ENCODE peak calls at places on chromosomes 16 and 17, in seven cellular contexts. D is naive thymus-derived CD8-positive, alpha-beta T cell; I is activated CD4-positive, alpha-beta T cell treated with anti-CD3 and anti-CD28 coated beads for 24 hours; B is islet precursor cell; S is stimulated activated CD8-positive, alpha-beta memory T cell treated with anti-CD3 and anti-CD28 coated beads, Interleukin-7, amount 100 ng/mL, for 1 hour; V is EL; T is stomach. P is an unnamed sample.

GRCh38 chr16:1900452-1900774 is 17.8 kb downstream of the HS3ST6 start:
- DNase-seq in S (no peak), V (no peak), B (no peak), T (no peak), D (no peak), I (no peak), P (no peak)

GRCh38 chr16:8634991-8635736 is 13.7 kb downstream of the METTL22 start:
- DNase-seq in B (peak; percentile 76), I (no peak), T (no peak), D (no peak), V (peak; percentile 7), S (no peak), P (no peak)

GRCh38 chr17:12128946-12129345 is 108.3 kb downstream of the MAP2K4 start:
- DNase-seq in T (no peak), S (no peak), I (no peak), V (no peak), D (no peak), B (no peak), P (no peak)

GRCh38 chr16:23784811-23785447 is 30.1 kb downstream of the CHP2 start:
- DNase-seq in B (no peak), D (no peak), I (no peak), S (no peak), V (peak; percentile 37), T (no peak), P (no peak)

GRCh38 chr16:81491522-81492188 is 47.0 kb downstream of the CMIP start:
- DNase-seq in V (peak; percentile 59), B (no peak), S (no peak), I (no peak), D (no peak), T (no peak), P (no peak)

GRCh38 chr16:974606-975312 is 4.0 kb upstream of the LMF1 start:
- DNase-seq in V (no peak), B (no peak), T (no peak), I (no peak), S (no peak), D (no peak), P (no peak)

GRCh38 chr17:17540935-17541639 is 44.9 kb upstream of the RASD1 start:
- DNase-seq in S (no peak), D (no peak), I (no peak), B (no peak), V (no peak), T (no peak), P (no peak)

GRCh38 chr16:3182608-3183444 is 5.2 kb upstream of the OR1F1 start:
- DNase-seq in S (no peak), B (peak; percentile 90), D (no peak), V (peak; percentile 81), I (no peak), T (peak; percentile 37), P (no peak)

GRCh38 chr17:79171152-79171551 is 96.5 kb downstream of the ENGASE start:
- DNase-seq in V (no peak), D (no peak), T (no peak), S (no peak), I (no peak), B (no peak), P (no peak)

GRCh38 chr16:27083861-27084261 is 17.1 kb downstream of the C16orf82 start:
- DNase-seq in V (no peak), D (no peak), B (no peak), S (no peak), T (no peak), I (no peak), P (no peak)

GRCh38 chr17:76577876-76578275 is 7.8 kb downstream of the ST6GALNAC2 start:
- DNase-seq in S (no peak), D (no peak), T (no peak), V (no peak), B (no peak), I (no peak), P (no peak)

P was measured in ascending aorta.